ENCODE peak calls at places on chromosomes 12 and 14, in four cellular contexts. X, G, J and O are unnamed samples.

GRCh38 chr12:80902711-80903110 is 35.0 kb downstream of the LIN7A start:
- DNase-seq in G (no peak), X (no peak), J (no peak), O (no peak)

GRCh38 chr12:112664569-112664968 is 127.0 kb upstream of the RPH3A start:
- DNase-seq in J (peak), X (peak), G (peak), O (no peak)

GRCh38 chr12:4115570-4115969 is 158.0 kb upstream of the CCND2 start:
- DNase-seq in X (peak), J (no peak), G (no peak), O (no peak)

GRCh38 chr14:49447725-49448124 is 138.5 kb downstream of the RPS29 start:
- DNase-seq in X (no peak), J (no peak), G (no peak), O (no peak)

GRCh38 chr12:117236456-117237001 is 46.3 kb upstream of the FBXO21 start:
- DNase-seq in G (peak), J (peak), X (peak), O (peak)

GRCh38 chr12:99059824-99060526 is 414.9 kb downstream of the APAF1 start:
- DNase-seq in G (peak), J (no peak), X (peak), O (no peak)

GRCh38 chr12:104467346-104467837 is 10.6 kb downstream of the CHST11 start:
- DNase-seq in J (peak), G (no peak), X (no peak), O (no peak)

GRCh38 chr12:90090929-90091651 is 382.5 kb upstream of the ATP2B1 start:
- DNase-seq in J (no peak), X (peak), G (peak), O (no peak)

GRCh38 chr12:73547421-73547820 is 990.2 kb upstream of the ATXN7L3B start:
- DNase-seq in G (no peak), X (no peak), J (no peak), O (no peak)

GRCh38 chr14:91113829-91114078 is at the start of gene DGLUCY:
- DNase-seq in X (no peak), G (peak), J (peak), O (peak)

GRCh38 chr12:93884794-93885460 is 207.8 kb downstream of the CRADD start:
- DNase-seq in J (no peak), G (peak), X (no peak), O (no peak)

DNA sequence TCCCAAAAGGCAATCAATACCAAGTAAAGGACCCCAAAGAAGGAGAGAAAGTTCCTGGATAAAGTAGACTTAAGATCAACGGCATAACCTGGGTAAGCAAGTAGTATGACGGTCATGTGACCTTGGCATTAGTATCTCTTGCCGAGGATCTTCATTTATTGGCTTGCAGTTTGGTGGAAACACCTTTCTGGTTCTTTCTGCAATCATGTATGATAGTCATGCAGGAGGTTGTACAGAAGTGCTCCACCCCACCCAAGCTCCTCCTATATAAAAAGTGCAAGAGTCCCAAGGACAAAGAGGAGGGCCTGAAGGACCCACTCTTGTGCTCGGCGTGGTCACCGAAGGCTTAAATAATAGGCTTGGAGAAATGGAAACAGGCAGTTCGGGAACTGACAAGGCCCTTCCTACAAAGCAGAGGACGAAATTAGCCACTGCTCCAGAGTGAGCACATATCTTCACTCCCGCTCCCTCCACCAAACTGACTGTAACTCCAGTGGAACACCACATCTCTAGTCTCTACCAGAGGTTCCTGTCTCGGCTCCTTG is 750 bp downstream of the CS start:
- DNase-seq in J (peak), X (no peak), G (no peak), O (peak)
- TF ChIP-seq EZH2phosphoT487 in J (no peak), X (no peak), G (no peak), O (no peak)

GRCh38 chr12:6953417-6954315 is 2.5 kb downstream of the PTPN6 start:
- DNase-seq in X (no peak), J (peak), G (no peak), O (peak)
- H3K4me3 ChIP-seq in X (no peak), J (peak), G (no peak), O (peak)

DNA sequence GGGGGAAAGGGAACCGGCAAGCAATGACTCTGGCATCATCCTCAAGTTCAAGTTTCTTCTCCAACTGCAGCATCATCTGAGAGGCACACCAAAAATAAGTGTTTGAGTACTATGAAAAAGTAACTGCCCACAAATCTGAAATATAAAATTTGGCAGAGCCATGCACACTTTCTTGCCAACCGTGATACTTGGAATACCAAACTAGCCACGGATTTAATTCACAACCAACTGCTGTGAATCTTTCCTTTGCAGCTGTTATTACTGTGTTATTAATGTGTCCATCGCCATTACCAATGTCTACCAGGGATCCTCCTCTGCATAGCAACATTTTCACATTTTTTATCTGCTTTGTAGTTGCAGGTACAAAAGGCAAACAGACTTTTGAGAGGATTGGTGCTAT is 74.6 kb downstream of the GXYLT1 start:
- DNase-seq in G (peak), X (no peak), J (no peak), O (no peak)
- TF ChIP-seq EZH2phosphoT487 in G (no peak), X (no peak), J (no peak), O (no peak)

GRCh38 chr12:108285016-108285415 is 54.1 kb downstream of the CMKLR1 start:
- DNase-seq in J (no peak), G (no peak), X (no peak), O (no peak)
- H3K4me3 ChIP-seq in J (no peak), G (no peak), X (no peak), O (no peak)

GRCh38 chr12:111408116-111408440 is 2.4 kb downstream of the SH2B3 start:
- DNase-seq in X (no peak), G (peak), J (no peak), O (no peak)
- TF ChIP-seq EZH2phosphoT487 in X (no peak), G (no peak), J (no peak), O (no peak)